ENCODE peak calls at places on chromosomes 11 and 22, in six cellular contexts. L, R, H, A, I and K are unnamed samples.

GRCh38 chr11:47415949-47416472 is 7.6 kb downstream of the SLC39A13 start:
- DNase-seq in L (peak; percentile 95), R (peak; percentile 94), H (peak; percentile 86), A (no peak), I (peak; percentile 91), K (peak; percentile 86)

GRCh38 chr11:7520011-7520942 is 6.5 kb downstream of the PPFIBP2 start:
- DNase-seq in L (no peak), R (no peak), H (no peak), A (no peak), I (no peak), K (no peak)

GRCh38 chr11:9066432-9066925 is 24.9 kb downstream of the SCUBE2 start:
- DNase-seq in L (no peak), R (no peak), H (no peak), A (no peak), I (no peak), K (no peak)

GRCh38 chr22:47379037-47379436 is 616.6 kb downstream of the TBC1D22A start:
- DNase-seq in L (no peak), R (peak; percentile 27), H (no peak), A (no peak), I (no peak), K (no peak)

GRCh38 chr11:33730716-33731115 is 5.5 kb downstream of the CD59 start:
- DNase-seq in L (no peak), R (no peak), H (no peak), A (no peak), I (no peak), K (no peak)

GRCh38 chr22:48835857-48836672 is 991.6 kb downstream of the BRD1 start:
- DNase-seq in L (no peak), R (peak; percentile 57), H (no peak), A (no peak), I (no peak), K (no peak)

GRCh38 chr11:134126197-134126822 is 57.4 kb downstream of the JAM3 start:
- DNase-seq in L (peak; percentile 92), R (no peak), H (no peak), A (no peak), I (no peak), K (peak; percentile 40)

GRCh38 chr22:36371920-36372319 is 15.8 kb downstream of the MYH9 start:
- DNase-seq in L (no peak), R (no peak), H (no peak), A (no peak), I (no peak), K (no peak)

GRCh38 chr22:38572065-38572464 is 2.1 kb upstream of the DMC1 start:
- DNase-seq in L (peak; percentile 42), R (no peak), H (peak; percentile 41), A (peak; percentile 67), I (no peak), K (no peak)

GRCh38 chr22:48929276-48929790 is 898.3 kb downstream of the BRD1 start:
- DNase-seq in L (no peak), R (peak; percentile 43), H (no peak), A (no peak), I (no peak), K (peak; percentile 40)

DNA sequence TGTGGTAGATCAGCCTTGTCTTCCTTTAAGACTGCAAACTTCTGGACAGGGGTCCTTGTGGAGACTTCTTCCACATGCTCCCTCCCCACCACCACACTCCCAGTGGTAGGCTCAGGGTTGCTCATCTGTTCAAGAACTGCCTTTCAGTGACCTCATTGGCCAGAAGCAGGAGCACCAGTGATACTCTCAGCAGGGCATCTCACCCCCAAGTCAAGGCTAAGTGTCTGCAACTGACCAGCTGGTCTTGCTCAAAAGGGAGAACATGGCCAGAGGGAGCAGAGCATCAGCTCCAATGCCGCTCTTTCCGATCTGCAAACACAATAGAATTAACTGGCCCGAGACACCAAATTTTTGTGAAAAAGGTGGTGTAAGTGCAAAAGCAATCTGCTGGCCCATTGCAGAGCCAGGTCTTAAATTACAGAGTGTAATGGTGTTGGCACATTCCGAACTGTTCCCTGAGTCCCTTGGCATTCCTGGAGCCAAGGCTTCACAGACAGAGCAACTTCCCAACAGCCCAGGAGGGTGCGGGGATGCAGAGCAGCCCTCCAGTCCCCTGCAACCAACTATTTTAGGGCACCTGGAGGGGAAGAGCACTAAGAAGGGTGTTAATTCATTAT is 97.0 kb downstream of the PKNOX2 start:
- DNase-seq in L (no peak), R (no peak), H (no peak), A (no peak), I (no peak), K (no peak)
- H3K27ac ChIP-seq in L (no peak overlapping the region), R (peak overlapping the region; percentile 78), H (no peak overlapping the region), A (no peak overlapping the region), I (no peak overlapping the region), K (no peak overlapping the region)

GRCh38 chr11:27022659-27023251 is 17.9 kb upstream of the BBOX1 start:
- DNase-seq in L (no peak), R (no peak), H (no peak), A (no peak), I (no peak), K (no peak)
- H3K27ac ChIP-seq in L (no peak overlapping the region), R (no peak overlapping the region), H (no peak overlapping the region), A (no peak overlapping the region), I (no peak overlapping the region), K (no peak overlapping the region)

DNA sequence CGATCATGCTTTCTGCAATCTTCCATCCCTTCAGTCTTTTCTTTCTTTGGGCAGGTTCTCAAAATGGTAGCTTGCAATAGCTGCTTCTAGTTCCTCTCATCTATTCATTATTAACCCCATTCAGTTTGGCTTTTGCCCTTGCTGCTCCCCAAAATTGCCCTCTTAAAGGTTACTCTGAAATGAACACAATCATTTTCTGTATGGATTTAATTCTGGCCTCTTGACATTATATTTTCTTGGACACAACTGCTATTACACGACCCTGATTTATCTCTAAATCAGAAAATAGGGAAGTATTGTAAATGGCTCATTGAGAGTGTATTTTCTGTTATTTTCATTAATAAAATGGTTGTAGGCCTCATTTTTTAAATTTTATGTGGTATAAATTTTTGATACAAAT is at the start of gene ANGPTL5:
- DNase-seq in L (no peak), R (no peak), H (no peak), A (no peak), I (no peak), K (no peak)
- H3K27ac ChIP-seq in L (peak within 1 kb of the TSS; percentile 73), R (peak within 1 kb of the TSS; percentile 86), H (peak within 1 kb of the TSS; percentile 74), A (peak within 1 kb of the TSS; percentile 16), I (peak within 1 kb of the TSS; percentile 73), K (peak within 1 kb of the TSS; percentile 94)

DNA sequence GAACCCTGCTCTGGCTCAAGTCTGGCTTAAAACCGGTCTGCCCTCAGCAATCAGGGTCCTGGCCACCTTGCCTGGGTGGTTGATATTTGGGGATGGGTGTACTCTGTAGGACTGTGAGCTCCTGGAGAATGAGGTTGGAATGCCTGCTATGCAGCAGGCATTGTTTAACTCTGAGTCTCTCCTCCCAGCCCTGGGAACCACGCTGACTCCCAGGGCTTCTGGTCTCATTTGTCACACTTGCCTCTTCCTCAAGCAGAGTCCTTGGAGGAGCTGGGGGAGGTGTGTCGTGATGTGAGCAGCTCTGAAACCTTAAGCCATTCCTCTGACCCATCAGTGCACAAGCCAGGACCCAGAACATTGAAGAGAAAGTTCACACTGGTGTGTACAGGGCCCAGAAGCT is 340.1 kb downstream of the MN1 start:
- DNase-seq in L (peak; percentile 97), R (no peak), H (no peak), A (peak; percentile 48), I (no peak), K (no peak)
- H3K27ac ChIP-seq in L (no peak overlapping the region), R (no peak overlapping the region), H (no peak overlapping the region), A (no peak overlapping the region), I (no peak overlapping the region), K (peak overlapping the region; percentile 55)

GRCh38 chr11:16817321-16817720 is 78.9 kb downstream of the C11orf58 start:
- DNase-seq in L (no peak), R (no peak), H (no peak), A (no peak), I (no peak), K (peak; percentile 13)

GRCh38 chr11:16825091-16825490 is 86.6 kb downstream of the C11orf58 start:
- DNase-seq in L (no peak), R (no peak), H (no peak), A (no peak), I (no peak), K (no peak)

GRCh38 chr11:16818284-16818683 is 79.8 kb downstream of the C11orf58 start:
- DNase-seq in L (peak; percentile 27), R (no peak), H (no peak), A (no peak), I (no peak), K (peak; percentile 21)

GRCh38 chr11:16816358-16817270 is 78.2 kb downstream of the C11orf58 start:
- DNase-seq in L (no peak), R (no peak), H (no peak), A (no peak), I (no peak), K (peak; percentile 60)

DNA sequence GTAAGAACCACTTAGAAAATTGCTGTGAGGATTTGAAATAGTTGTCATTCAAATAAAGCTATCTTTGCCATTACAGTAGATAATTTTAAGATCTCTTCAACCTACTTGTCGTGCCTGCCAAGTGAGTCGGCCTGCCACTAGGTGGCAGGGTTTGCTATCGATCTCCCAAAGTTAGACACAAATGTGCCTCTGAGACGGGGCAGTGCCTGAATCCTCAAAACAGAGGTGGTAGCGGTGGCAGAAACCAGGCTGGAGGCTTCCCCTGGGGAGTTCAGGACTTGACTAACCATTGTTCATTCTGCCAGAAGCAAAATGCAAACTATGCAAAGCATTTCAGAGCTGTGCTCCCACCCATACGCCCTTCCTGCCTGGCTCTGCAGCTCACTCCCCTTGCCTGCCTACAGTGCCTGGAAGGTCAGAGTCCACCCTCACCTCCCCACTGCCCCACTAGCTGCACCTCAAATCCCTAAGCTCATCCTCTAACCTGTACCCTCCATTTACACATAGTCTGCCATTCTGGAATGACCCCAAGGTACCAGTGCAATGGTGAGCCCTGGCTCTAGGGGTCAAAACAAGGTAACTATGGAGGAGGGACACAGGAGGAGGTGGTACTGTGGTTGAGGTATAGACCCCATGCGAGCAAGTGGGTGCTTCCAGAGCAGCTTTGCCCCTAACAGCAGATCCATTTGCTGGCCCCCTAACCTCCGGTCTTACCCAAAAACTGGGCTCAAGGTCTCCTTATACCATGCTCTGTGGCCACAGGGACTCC is 82.1 kb downstream of the C11orf58 start:
- DNase-seq in L (peak; percentile 61), R (peak; percentile 84), H (peak; percentile 84), A (peak; percentile 85), I (peak; percentile 88), K (peak; percentile 83)
- H3K27ac ChIP-seq in L (no peak overlapping the region), R (no peak overlapping the region), H (peak overlapping the region; percentile 49), A (peak overlapping the region; percentile 39), I (peak overlapping the region; percentile 42), K (no peak overlapping the region)

DNA sequence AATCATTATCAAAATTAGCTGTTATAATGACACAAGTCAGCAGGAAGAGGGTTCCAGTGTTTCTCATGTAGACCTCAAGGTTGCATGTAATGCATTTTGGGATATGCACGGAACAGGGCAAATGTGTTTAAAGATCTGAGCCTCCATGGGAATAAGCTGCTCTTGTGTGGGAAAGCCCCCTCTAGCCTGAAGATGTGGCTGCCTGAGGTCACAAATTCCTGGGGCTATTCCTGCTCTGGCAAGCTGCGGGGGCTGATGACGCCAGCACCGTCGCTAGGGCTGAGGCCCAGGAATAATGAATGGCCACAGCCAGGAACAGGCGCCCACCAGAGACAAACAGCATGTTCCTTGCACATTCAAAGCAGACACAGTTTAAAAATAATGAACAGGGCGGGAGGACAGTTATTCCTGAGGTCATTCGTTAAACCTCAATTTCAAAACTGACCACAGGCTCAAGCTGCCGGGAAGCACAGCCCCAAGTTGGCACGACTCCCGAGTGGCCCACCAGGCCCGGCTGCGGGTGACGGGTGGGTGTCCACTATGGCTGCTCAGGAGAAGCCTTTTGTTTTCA is 11.7 kb downstream of the OSBPL5 start:
- DNase-seq in L (peak; percentile 95), R (no peak), H (peak; percentile 74), A (no peak), I (peak; percentile 74), K (peak; percentile 79)
- H3K27ac ChIP-seq in L (peak overlapping the region; percentile 90), R (peak overlapping the region; percentile 59), H (peak overlapping the region; percentile 72), A (peak overlapping the region; percentile 16), I (peak overlapping the region; percentile 60), K (peak overlapping the region; percentile 86)